ENCODE peak calls at places on chromosomes 13 and 19, in four cellular contexts. F is neuronal stem cell, G is RWPE1, X is kidney. R is an unnamed sample.

GRCh38 chr13:36275190-36276002 is 22.2 kb downstream of the CCDC169 start:
- DNase-seq in F (peak), G (peak), X (no peak), R (peak)

GRCh38 chr13:29771247-29771646 is 79.2 kb downstream of the UBL3 start:
- DNase-seq in F (peak), G (no peak), X (no peak), R (no peak)

GRCh38 chr13:95924389-95924994 is 128.7 kb downstream of the UGGT2 start:
- DNase-seq in F (no peak), G (peak), X (no peak), R (peak)

GRCh38 chr13:25473864-25474263 is 102.1 kb downstream of the ATP8A2 start:
- DNase-seq in F (no peak), G (no peak), X (no peak), R (no peak)

GRCh38 chr13:99982741-99983400 is 1.3 kb downstream of the ZIC2 start:
- DNase-seq in F (no peak), G (no peak), X (no peak), R (no peak)

GRCh38 chr13:57632276-57633140 is 964 bp downstream of the PCDH17 start:
- DNase-seq in F (no peak), G (no peak), X (no peak), R (no peak)

GRCh38 chr13:76014618-76015315 is 378.6 kb downstream of the LMO7 start:
- DNase-seq in F (no peak), G (no peak), X (no peak), R (peak)

GRCh38 chr13:39418424-39418823 is 184.6 kb downstream of the LHFPL6 start:
- DNase-seq in F (no peak), G (no peak), X (no peak), R (no peak)

GRCh38 chr13:111567637-111568036 is 247.2 kb downstream of the TEX29 start:
- DNase-seq in F (no peak), G (no peak), X (peak), R (no peak)

GRCh38 chr19:38090561-38090960 is 133.5 kb downstream of the DPF1 start:
- DNase-seq in F (no peak), G (no peak), X (no peak), R (no peak)

GRCh38 chr13:112244495-112245177 is 131.5 kb upstream of the SPACA7 start:
- DNase-seq in F (no peak), G (no peak), X (peak), R (no peak)

GRCh38 chr13:75264611-75265010 is 217.4 kb downstream of the TBC1D4 start:
- DNase-seq in F (no peak), G (no peak), X (no peak), R (no peak)

GRCh38 chr19:29678484-29679106 is 13.3 kb downstream of the PLEKHF1 start:
- DNase-seq in F (no peak), G (no peak), X (peak), R (no peak)

GRCh38 chr19:14135985-14136508 is 342 bp downstream of the ASF1B start:
- DNase-seq in F (no peak), G (no peak), X (peak), R (no peak)

GRCh38 chr13:46593403-46593802 is 40.4 kb downstream of the LRCH1 start:
- DNase-seq in F (no peak), G (no peak), X (no peak), R (no peak)

GRCh38 chr13:32622827-32623226 is 36.6 kb downstream of the PDS5B start:
- DNase-seq in F (no peak), G (no peak), X (no peak), R (no peak)

GRCh38 chr19:32309711-32310390 is 35.6 kb upstream of the ZNF507 start:
- DNase-seq in F (no peak), G (no peak), X (no peak), R (no peak)

GRCh38 chr13:107035778-107036177 is 467.8 kb upstream of the ARGLU1 start:
- DNase-seq in F (no peak), G (no peak), X (no peak), R (peak)

GRCh38 chr19:4916292-4917082 is 7.2 kb downstream of the UHRF1 start:
- DNase-seq in F (no peak), G (no peak), X (no peak), R (no peak)

GRCh38 chr13:28137556-28137955 is 789 bp upstream of the PAN3 start:
- DNase-seq in F (no peak), G (no peak), X (no peak), R (no peak)

GRCh38 chr13:48108106-48108505 is 13.2 kb upstream of the MED4 start:
- DNase-seq in F (no peak), G (no peak), X (no peak), R (no peak)

GRCh38 chr13:33146843-33147611 is 130.8 kb downstream of the KL start:
- DNase-seq in F (no peak), G (no peak), X (no peak), R (no peak)

GRCh38 chr19:36009220-36009619 is 607 bp upstream of the SYNE4 start:
- DNase-seq in F (peak), G (peak), X (peak), R (peak)

GRCh38 chr19:3082331-3082730 is 11.8 kb upstream of the GNA11 start:
- DNase-seq in F (no peak), G (no peak), X (no peak), R (no peak)

GRCh38 chr19:4390862-4391693 is 9.3 kb downstream of the SH3GL1 start:
- DNase-seq in F (no peak), G (no peak), X (no peak), R (no peak)

GRCh38 chr19:2087621-2088100 is 8.5 kb downstream of the MOB3A start:
- DNase-seq in F (no peak), G (no peak), X (no peak), R (no peak)

GRCh38 chr13:45333973-45334922 is 6.7 kb downstream of the TPT1 start:
- DNase-seq in F (no peak), G (no peak), X (no peak), R (peak)

GRCh38 chr19:18992696-18993095 is 40.6 kb downstream of the SUGP2 start:
- DNase-seq in F (no peak), G (no peak), X (no peak), R (no peak)

GRCh38 chr19:33395561-33396550 is 22.3 kb downstream of the CEBPG start:
- DNase-seq in F (no peak), G (no peak), X (peak), R (no peak)

GRCh38 chr19:33393286-33394005 is 19.9 kb downstream of the CEBPG start:
- DNase-seq in F (no peak), G (no peak), X (peak), R (no peak)

GRCh38 chr19:33396701-33397535 is 23.4 kb downstream of the CEBPG start:
- DNase-seq in F (peak), G (no peak), X (peak), R (no peak)

GRCh38 chr19:33394006-33394722 is 20.7 kb downstream of the CEBPG start:
- DNase-seq in F (no peak), G (peak), X (peak), R (peak)

DNA sequence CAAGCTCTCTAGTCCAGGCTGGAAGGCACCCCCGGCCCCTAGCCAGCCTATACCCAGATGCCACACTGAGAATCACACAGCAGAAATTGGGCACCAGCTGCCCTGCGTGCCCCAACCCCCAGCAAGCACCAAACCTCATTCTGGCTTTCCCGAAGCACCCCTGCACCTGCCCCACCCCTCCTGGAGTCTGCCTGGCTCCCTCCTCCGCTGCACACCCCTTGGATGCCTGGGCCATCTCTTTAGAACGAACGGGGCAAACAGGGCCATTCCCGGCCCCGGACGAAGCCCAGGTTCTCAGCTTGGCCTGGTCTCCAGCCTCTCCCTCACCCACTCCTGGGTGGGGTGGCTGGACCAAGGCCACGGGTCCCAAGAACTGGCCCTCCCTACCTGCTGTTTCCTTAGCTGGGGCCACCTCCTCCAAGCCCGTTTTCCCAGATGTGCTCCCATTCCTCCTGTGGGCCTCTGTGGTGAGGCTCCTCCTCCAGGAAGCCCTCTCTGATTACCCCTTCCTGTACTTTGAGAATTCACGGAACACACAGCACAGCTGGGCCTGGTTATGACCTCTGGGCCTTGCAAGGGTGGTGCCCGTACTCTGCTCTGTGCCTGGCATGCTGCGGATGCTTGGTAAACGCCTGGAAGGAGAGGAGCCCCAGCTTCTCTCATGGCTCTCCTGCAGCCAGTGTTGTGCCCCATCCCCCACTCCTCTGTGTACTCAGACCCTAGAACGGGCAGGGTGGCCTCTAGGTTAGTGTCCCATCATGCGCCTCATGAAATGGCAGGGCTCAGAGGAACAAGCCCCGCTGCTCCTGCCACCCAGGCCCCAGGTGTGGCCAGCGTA is 21.4 kb downstream of the CEBPG start:
- DNase-seq in F (no peak), G (no peak), X (peak), R (no peak)
- H3K27ac ChIP-seq in F (no peak), G (peak), X (no peak), R (no peak)

DNA sequence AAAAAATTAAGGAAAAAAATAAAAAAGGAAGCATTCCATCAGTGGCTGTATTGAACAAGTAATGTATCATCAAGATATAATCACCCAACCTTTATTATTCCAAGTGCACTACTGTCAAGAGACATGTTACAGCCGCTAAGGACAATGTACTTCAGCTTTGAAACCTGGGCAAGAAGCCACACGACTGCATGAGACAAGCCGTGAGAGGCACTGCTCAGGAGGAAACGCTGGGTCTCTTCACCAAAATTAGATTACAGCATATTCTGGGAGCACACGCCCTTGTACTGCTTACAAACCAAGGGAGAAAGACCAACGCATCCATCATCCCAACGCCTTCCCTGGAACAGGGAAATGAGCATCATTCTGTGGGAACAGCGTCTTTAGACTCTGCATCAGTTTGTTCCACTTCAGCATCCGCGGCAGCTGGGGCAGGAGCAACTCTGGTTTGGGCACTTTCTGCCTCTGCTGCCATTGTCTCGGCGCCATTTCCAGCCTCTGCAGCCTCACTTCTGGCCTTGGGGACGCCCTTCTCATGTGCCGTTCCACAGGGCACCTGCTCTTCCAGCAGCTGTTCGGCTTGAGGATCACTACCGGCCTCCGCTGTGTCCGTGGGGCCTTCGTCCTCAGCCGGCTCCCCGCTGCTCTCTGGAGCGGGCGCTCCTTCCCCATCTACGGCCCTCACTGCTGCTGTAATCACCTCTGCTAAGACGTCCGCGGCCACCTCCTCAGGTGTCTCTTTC is 22.4 kb upstream of the BRD4 start:
- DNase-seq in F (no peak), G (no peak), X (no peak), R (no peak)
- H3K27ac ChIP-seq in F (no peak), G (peak), X (no peak), R (no peak)

GRCh38 chr19:50551713-50552187 is 16.5 kb downstream of the LRRC4B start:
- DNase-seq in F (peak), G (no peak), X (no peak), R (no peak)
- H3K27ac ChIP-seq in F (peak), G (no peak), X (no peak), R (no peak)

DNA sequence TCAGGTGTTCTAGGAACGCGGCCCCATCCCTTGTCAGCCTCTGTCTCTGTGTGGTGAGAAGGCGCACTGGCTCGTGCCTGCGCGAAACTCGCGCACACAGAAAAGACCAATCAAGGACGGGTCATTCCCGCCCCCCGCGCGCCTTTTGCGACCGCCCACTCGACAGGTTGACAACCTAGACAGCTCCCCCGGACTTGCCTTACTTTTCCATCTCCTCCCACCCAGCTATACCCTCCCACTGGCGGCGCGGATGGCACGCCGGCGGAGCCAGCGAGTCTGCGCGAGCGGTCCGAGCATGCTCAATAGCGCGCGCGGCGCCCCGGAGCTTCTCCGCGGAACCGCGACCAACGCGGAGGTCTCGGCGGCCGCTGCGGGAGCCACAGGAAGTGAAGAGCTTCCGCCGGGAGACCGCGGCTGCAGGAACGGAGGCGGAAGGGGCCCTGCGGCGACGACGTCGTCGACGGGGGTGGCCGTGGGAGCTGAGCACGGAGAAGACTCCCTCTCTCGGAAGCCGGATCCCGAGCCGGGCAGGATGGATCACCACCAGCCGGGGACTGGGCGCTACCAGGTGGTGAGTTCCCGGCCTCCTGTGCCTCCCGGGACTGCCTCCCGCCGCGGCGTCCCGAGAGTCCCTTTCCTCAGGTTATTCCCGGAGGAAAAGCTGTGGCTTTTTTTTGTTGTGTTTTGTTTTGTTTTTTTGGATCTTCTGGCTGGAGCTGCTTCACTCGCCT is at the start of gene NDFIP2:
- DNase-seq in F (peak), G (peak), X (peak), R (peak)
- H3K27ac ChIP-seq in F (no peak), G (peak), X (peak), R (peak)

DNA sequence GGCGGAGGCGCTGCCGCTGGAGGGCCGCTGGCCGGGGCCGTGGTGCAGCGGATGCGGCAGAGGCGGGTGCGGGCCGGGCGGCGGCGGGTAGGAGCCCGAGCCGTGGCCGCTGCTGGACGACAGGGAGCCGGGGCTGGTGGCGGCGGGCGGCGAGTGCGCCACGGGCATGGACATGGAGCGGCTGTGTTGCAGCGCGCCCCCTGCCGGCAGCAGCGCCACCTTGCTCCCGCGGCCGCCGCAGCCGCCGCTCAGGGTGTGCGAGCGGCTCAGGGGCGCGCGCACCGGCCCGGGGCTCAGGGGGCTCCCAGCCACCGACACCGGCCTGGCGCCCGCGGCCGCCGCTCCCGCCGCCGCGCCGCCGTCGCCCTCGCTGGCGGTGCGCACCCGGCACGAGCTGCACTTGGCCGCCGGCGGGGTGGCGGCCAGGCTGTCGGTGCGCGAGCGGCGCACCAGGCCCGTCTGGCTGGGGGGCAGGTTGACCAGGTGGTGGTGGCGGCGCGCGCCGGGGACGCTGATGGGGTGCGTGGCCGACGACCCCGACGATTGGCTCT is 1.7 kb downstream of the IRS2 start:
- DNase-seq in F (peak), G (no peak), X (peak), R (peak)
- H3K27ac ChIP-seq in F (no peak), G (peak), X (peak), R (no peak)

GRCh38 chr13:98462946-98463345 is 114.0 kb downstream of the STK24 start:
- DNase-seq in F (no peak), G (no peak), X (peak), R (no peak)
- H3K27ac ChIP-seq in F (no peak), G (peak), X (no peak), R (no peak)

DNA sequence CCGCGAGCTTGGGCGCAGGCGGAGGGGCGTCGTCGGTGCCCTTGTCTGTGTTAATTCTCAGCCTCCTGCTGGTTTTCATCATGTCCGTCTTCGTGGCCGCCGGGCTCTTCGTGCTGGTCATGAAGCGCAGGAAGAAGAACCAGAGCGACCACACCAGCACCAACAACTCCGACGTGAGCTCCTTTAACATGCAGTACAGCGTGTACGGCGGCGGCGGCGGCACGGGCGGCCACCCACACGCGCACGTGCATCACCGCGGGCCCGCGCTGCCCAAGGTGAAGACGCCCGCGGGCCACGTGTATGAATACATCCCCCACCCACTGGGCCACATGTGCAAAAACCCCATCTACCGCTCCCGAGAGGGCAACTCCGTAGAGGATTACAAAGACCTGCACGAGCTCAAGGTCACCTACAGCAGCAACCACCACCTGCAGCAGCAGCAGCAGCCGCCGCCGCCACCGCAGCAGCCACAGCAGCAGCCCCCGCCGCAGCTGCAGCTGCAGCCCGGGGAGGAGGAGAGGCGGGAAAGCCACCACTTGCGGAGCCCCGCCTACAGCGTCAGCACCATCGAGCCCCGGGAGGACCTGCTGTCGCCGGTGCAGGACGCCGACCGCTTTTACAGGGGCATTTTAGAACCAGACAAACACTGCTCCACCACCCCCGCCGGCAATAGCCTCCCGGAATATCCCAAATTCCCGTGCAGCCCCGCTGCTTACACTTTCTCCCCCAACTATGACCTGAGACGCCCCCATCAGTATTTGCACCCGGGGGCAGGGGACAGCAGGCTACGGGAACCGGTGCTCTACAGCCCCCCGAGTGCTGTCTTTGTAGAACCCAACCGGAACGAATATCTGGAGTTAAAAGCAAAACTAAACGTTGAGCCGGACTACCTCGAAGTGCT is 6.4 kb downstream of the SLITRK5 start:
- DNase-seq in F (peak), G (no peak), X (peak), R (no peak)
- H3K27ac ChIP-seq in F (no peak), G (no peak), X (no peak), R (no peak)

DNA sequence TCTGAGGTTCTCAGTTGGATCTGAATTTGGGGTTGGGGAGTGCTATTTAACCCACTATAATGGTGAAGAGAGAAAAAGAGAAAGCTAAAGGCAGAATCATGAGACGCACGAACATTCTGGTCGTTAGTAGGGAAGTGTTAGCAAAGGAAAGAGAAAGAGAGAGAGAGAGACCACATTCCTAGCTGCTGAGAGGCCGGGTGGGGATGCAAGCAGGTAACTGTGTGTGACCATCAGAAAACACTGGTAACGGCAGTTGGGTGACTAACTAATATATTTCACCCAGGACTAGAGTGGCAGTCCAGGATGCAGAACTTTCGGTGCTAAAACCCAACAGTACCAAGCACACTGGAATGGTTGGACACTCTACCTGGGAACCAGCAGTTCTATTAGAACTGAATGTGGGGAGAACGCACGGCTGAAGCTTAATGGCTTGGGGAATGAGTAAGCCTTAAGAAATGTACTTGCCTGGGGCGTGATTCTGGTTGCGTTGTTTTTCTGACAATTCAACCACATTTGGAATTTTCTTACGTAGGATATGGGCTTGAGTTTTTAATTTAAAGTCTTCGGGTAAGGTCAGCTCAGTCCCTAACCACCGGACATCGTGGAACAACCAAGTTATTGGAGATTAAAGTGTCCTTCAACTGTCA is 130.2 kb downstream of the DNAJC15 start:
- DNase-seq in F (no peak), G (peak), X (no peak), R (peak)
- H3K27ac ChIP-seq in F (no peak), G (peak), X (no peak), R (peak)